ENCODE peak calls at places on chromosomes 5 and 9, in ten cellular contexts. I is Right ventricle myocardium superior; B is heart right ventricle; S is hepatocyte; H is endothelial cell; G is psoas muscle; E is upper lobe of right lung; P is ureter; K is iPS DF 19.7; M is activated CD8-positive, alpha-beta memory T cell treated with anti-CD3 and anti-CD28 coated beads for 4 hours. U is an unnamed sample.
A peak's percentile ranks its signal among the peaks of the same experiment; 100 is the strongest.

GRCh38 chr5:55333017-55333416 is 25.2 kb downstream of the MTREX start:
- DNase-seq in I (no peak), B (no peak), S (no peak), H (no peak), G (no peak), E (no peak), P (no peak), K (no peak), M (no peak), U (no peak)

GRCh38 chr9:95379630-95380029 is 62.1 kb upstream of the FANCC start:
- DNase-seq in I (no peak), B (no peak), S (no peak), H (no peak), G (no peak), E (no peak), P (no peak), K (no peak), M (peak; percentile 4), U (no peak)

GRCh38 chr5:40681351-40682311 is 1.9 kb downstream of the PTGER4 start:
- DNase-seq in I (peak; percentile 71), B (no peak), S (peak; percentile 15), H (no peak), G (peak; percentile 68), E (peak; percentile 80), P (no peak), K (no peak), M (no peak), U (no peak)

GRCh38 chr5:173733065-173733824 is 116.8 kb upstream of the BOD1 start:
- DNase-seq in I (no peak), B (no peak), S (no peak), H (no peak), G (no peak), E (peak; percentile 23), P (no peak), K (no peak), M (no peak), U (no peak)

GRCh38 chr9:113492343-113493079 is 29.0 kb downstream of the RGS3 start:
- DNase-seq in I (no peak), B (no peak), S (no peak), H (no peak), G (no peak), E (peak; percentile 46), P (no peak), K (no peak), M (no peak), U (no peak)

GRCh38 chr5:2257326-2258244 is 374.9 kb upstream of the IRX4 start:
- DNase-seq in I (no peak), B (no peak), S (no peak), H (no peak), G (no peak), E (peak; percentile 45), P (peak; percentile 34), K (no peak), M (no peak), U (no peak)

GRCh38 chr5:88719434-88719833 is 163.6 kb downstream of the MEF2C start:
- DNase-seq in I (no peak), B (no peak), S (no peak), H (no peak), G (no peak), E (no peak), P (no peak), K (no peak), M (no peak), U (no peak)

GRCh38 chr5:8825161-8825757 is 720.6 kb downstream of the SEMA5A start:
- DNase-seq in I (no peak), B (no peak), S (no peak), H (no peak), G (no peak), E (no peak), P (no peak), K (no peak), M (no peak), U (no peak)

GRCh38 chr9:126392662-126393383 is 66.2 kb downstream of the MVB12B start:
- DNase-seq in I (no peak), B (no peak), S (no peak), H (no peak), G (no peak), E (no peak), P (peak; percentile 77), K (no peak), M (no peak), U (no peak)

GRCh38 chr9:71911061-71911907 is at the start of the genes ABHD17B and C9orf85:
- DNase-seq in I (peak; percentile 99), B (peak; percentile 99), S (peak; percentile 100), H (peak; percentile 98), G (peak; percentile 99), E (peak; percentile 99), P (peak; percentile 99), K (peak; percentile 98), M (peak; percentile 94), U (peak; percentile 98)

GRCh38 chr5:58933891-58934628 is 351.2 kb downstream of the RAB3C start:
- DNase-seq in I (no peak), B (no peak), S (no peak), H (no peak), G (no peak), E (no peak), P (no peak), K (no peak), M (peak; percentile 1), U (no peak)

GRCh38 chr5:139734517-139734916 is 61.1 kb upstream of the PSD2 start:
- DNase-seq in I (no peak), B (no peak), S (no peak), H (no peak), G (no peak), E (no peak), P (no peak), K (no peak), M (no peak), U (no peak)

GRCh38 chr9:89548210-89548609 is 50.3 kb upstream of the SEMA4D start:
- DNase-seq in I (no peak), B (no peak), S (no peak), H (no peak), G (no peak), E (no peak), P (no peak), K (no peak), M (no peak), U (no peak)

GRCh38 chr5:51632794-51633193 is 249.5 kb downstream of the ISL1 start:
- DNase-seq in I (no peak), B (no peak), S (peak; percentile 49), H (no peak), G (no peak), E (no peak), P (no peak), K (no peak), M (no peak), U (no peak)

GRCh38 chr5:132228241-132229035 is 785 bp upstream of the P4HA2 start:
- DNase-seq in I (no peak), B (peak; percentile 48), S (peak; percentile 14), H (no peak), G (no peak), E (peak; percentile 45), P (no peak), K (no peak), M (no peak), U (no peak)

GRCh38 chr9:128340691-128341434 is 536 bp downstream of the SLC27A4 start:
- DNase-seq in I (no peak), B (no peak), S (peak; percentile 31), H (peak; percentile 37), G (no peak), E (no peak), P (peak; percentile 50), K (no peak), M (no peak), U (no peak)

GRCh38 chr5:6727231-6727630 is 14.0 kb downstream of the TENT4A start:
- DNase-seq in I (no peak), B (no peak), S (no peak), H (no peak), G (no peak), E (no peak), P (no peak), K (no peak), M (no peak), U (no peak)

GRCh38 chr5:108788142-108788541 is 40.4 kb downstream of the FER start:
- DNase-seq in I (peak; percentile 77), B (peak; percentile 65), S (no peak), H (no peak), G (peak; percentile 84), E (peak; percentile 70), P (peak; percentile 71), K (no peak), M (no peak), U (no peak)

GRCh38 chr9:129873563-129873962 is 38.3 kb downstream of the USP20 start:
- DNase-seq in I (no peak), B (no peak), S (no peak), H (no peak), G (peak; percentile 26), E (no peak), P (no peak), K (no peak), M (no peak), U (no peak)

GRCh38 chr5:14167211-14167845 is 24.2 kb downstream of the TRIO start:
- DNase-seq in I (no peak), B (no peak), S (no peak), H (no peak), G (no peak), E (no peak), P (no peak), K (no peak), M (no peak), U (no peak)

GRCh38 chr5:125179617-125180016 is 433.2 kb upstream of the ZNF608 start:
- DNase-seq in I (no peak), B (no peak), S (no peak), H (no peak), G (no peak), E (no peak), P (no peak), K (no peak), M (no peak), U (no peak)

U was measured in KG1.